ENCODE peak calls at places on chromosomes 1 and 21, in five cellular contexts. H, J, Z, A and E are unnamed samples.

GRCh38 chr21:23585419-23585818 is 2021.9 kb downstream of the MRPL39 start:
- DNase-seq in H (no peak), J (no peak), Z (no peak), A (no peak), E (no peak)

GRCh38 chr21:32135401-32136363 is 143.2 kb downstream of the MIS18A start:
- DNase-seq in H (peak), J (no peak), Z (no peak), A (no peak), E (no peak)

GRCh38 chr1:211493133-211493864 is 1.3 kb upstream of the RD3 start:
- DNase-seq in H (no peak), J (no peak), Z (no peak), A (no peak), E (no peak)

GRCh38 chr1:78254517-78254916 is 208.8 kb downstream of the GIPC2 start:
- DNase-seq in H (no peak), J (no peak), Z (no peak), A (no peak), E (no peak)

GRCh38 chr1:41919131-41919530 is 409 bp upstream of the HIVEP3 start:
- DNase-seq in H (no peak), J (no peak), Z (no peak), A (no peak), E (no peak)

GRCh38 chr1:13605159-13605558 is 21.5 kb downstream of the PDPN start:
- DNase-seq in H (no peak), J (no peak), Z (no peak), A (no peak), E (no peak)

GRCh38 chr1:155256101-155256852 is 994 bp upstream of the ENTREP3 start:
- DNase-seq in H (peak), J (no peak), Z (no peak), A (no peak), E (no peak)

GRCh38 chr1:115084902-115085505 is 4.3 kb downstream of the TSPAN2 start:
- DNase-seq in H (no peak), J (no peak), Z (no peak), A (no peak), E (no peak)

GRCh38 chr1:37998089-37998808 is 7.1 kb downstream of the FHL3 start:
- DNase-seq in H (no peak), J (no peak), Z (no peak), A (no peak), E (no peak)